ENCODE peak calls at places on chromosomes 4 and X, in four cellular contexts. Q is H1, E is HepG2, K is GM12878. X is an unnamed sample.

GRCh38 chr4:8559524-8560264 is 20.5 kb upstream of the GPR78 start:
- DNase-seq in E (no peak), Q (no peak), K (no peak), X (no peak)

GRCh38 chr4:122744229-122744628 is 11.7 kb downstream of the BBS12 start:
- DNase-seq in Q (no peak), K (no peak), E (peak; percentile 51), X (no peak)

GRCh38 chr4:127648061-127648460 is 15.3 kb downstream of the INTU start:
- DNase-seq in K (no peak), Q (no peak), E (no peak), X (no peak)

GRCh38 chr4:1235381-1236102 is 13.4 kb downstream of the CTBP1 start:
- DNase-seq in E (no peak), K (no peak), Q (no peak), X (no peak)

GRCh38 chrX:144335402-144335801 is 451.5 kb downstream of the UBE2NL start:
- DNase-seq in Q (no peak), E (no peak), K (no peak), X (no peak)

GRCh38 chrX:88202149-88202548 is 544.9 kb upstream of the CPXCR1 start:
- DNase-seq in K (no peak), E (no peak), Q (no peak), X (no peak)

GRCh38 chrX:139200793-139201192 is 329.7 kb upstream of the F9 start:
- DNase-seq in Q (no peak), E (no peak), K (no peak), X (no peak)

GRCh38 chr4:118221193-118221800 is 131.5 kb downstream of the PRSS12 start:
- DNase-seq in E (no peak), K (no peak), Q (no peak), X (no peak)

GRCh38 chr4:23774932-23775331 is 114.9 kb downstream of the PPARGC1A start:
- DNase-seq in K (no peak), E (no peak), Q (no peak), X (no peak)

GRCh38 chr4:140049024-140049923 is 104.7 kb downstream of the MAML3 start:
- DNase-seq in K (no peak), Q (no peak), E (peak; percentile 2), X (peak; percentile 28)

GRCh38 chr4:96352051-96352517 is 512.2 kb downstream of the PDHA2 start:
- DNase-seq in K (no peak), Q (no peak), E (peak; percentile 0), X (peak; percentile 18)

GRCh38 chrX:153767674-153768055 is 3.6 kb downstream of the PLXNB3 start:
- DNase-seq in Q (no peak), K (no peak), E (no peak), X (no peak)

GRCh38 chr4:109574931-109575804 is 15.1 kb downstream of the MCUB start:
- DNase-seq in K (no peak), E (no peak), Q (no peak), X (no peak)

GRCh38 chrX:107445146-107445545 is 4.3 kb upstream of the FRMPD3 start:
- DNase-seq in K (no peak), Q (no peak), E (no peak), X (no peak)

GRCh38 chrX:72308566-72309296 is 3.0 kb upstream of the CITED1 start:
- DNase-seq in E (peak; percentile 27), Q (no peak), K (no peak), X (peak; percentile 86)

GRCh38 chr4:187387709-187388108 is 607.9 kb upstream of the ZFP42 start:
- DNase-seq in Q (no peak), K (no peak), E (no peak), X (no peak)

GRCh38 chrX:65932173-65933084 is 107.5 kb downstream of the VSIG4 start:
- DNase-seq in Q (no peak), K (no peak), E (peak; percentile 1), X (peak; percentile 15)

GRCh38 chr4:124753941-124754581 is 41.5 kb upstream of the ANKRD50 start:
- DNase-seq in Q (no peak), K (no peak), E (peak; percentile 6), X (no peak)

GRCh38 chr4:111562811-111563210 is 582.4 kb upstream of the FAM241A start:
- DNase-seq in K (no peak), Q (no peak), E (no peak), X (no peak)

GRCh38 chr4:2537011-2537830 is 774 bp downstream of the FAM193A start:
- DNase-seq in K (no peak), E (peak; percentile 44), Q (no peak), X (peak; percentile 40)

GRCh38 chr4:4919926-4920325 is 60.5 kb downstream of the MSX1 start:
- DNase-seq in Q (no peak), E (no peak), K (no peak), X (no peak)

GRCh38 chr4:71266090-71266794 is 72.6 kb upstream of the SLC4A4 start:
- DNase-seq in E (no peak), Q (no peak), K (peak; percentile 21), X (no peak)

GRCh38 chr4:14225683-14226207 is 598.2 kb upstream of the BOD1L1 start:
- DNase-seq in Q (no peak), E (no peak), K (no peak), X (no peak)

GRCh38 chr4:961651-962230 is 11.6 kb downstream of the DGKQ start:
- DNase-seq in E (no peak), K (no peak), Q (no peak), X (no peak)

GRCh38 chr4:109389367-109390118 is 44.1 kb upstream of the SEC24B start:
- DNase-seq in Q (no peak), E (peak; percentile 20), K (peak; percentile 23), X (peak; percentile 30)

GRCh38 chrX:108699368-108699767 is 37.0 kb downstream of the IRS4 start:
- DNase-seq in E (peak; percentile 13), Q (no peak), K (peak; percentile 7), X (peak; percentile 52)

GRCh38 chr4:66000500-66001117 is 330.3 kb upstream of the EPHA5 start:
- DNase-seq in E (no peak), K (no peak), Q (no peak), X (no peak)

GRCh38 chr4:7828011-7828720 is 111.5 kb downstream of the AFAP1 start:
- DNase-seq in Q (no peak), E (no peak), K (no peak), X (no peak)

GRCh38 chr4:122533841-122534240 is 77.3 kb upstream of the IL2 start:
- DNase-seq in E (no peak), Q (no peak), K (no peak), X (peak; percentile 9)

GRCh38 chr4:152206185-152206584 is 329.7 kb downstream of the FBXW7 start:
- DNase-seq in E (no peak), Q (no peak), K (no peak), X (no peak)

GRCh38 chrX:67619253-67619652 is 75.4 kb downstream of the AR start:
- DNase-seq in Q (no peak), K (no peak), E (no peak), X (no peak)

GRCh38 chr4:26787461-26788340 is 72.9 kb upstream of the STIM2 start:
- DNase-seq in K (no peak), Q (peak; percentile 64), E (peak; percentile 32), X (peak; percentile 9)

GRCh38 chrX:119272882-119273806 is 37.1 kb downstream of the PGRMC1 start:
- DNase-seq in K (no peak), E (no peak), Q (peak; percentile 63), X (no peak)

GRCh38 chrX:37685452-37686347 is at the start of gene XK:
- DNase-seq in K (no peak), E (no peak), Q (peak; percentile 23), X (peak; percentile 55)

GRCh38 chr4:85787133-85787532 is 312.2 kb downstream of the ARHGAP24 start:
- DNase-seq in Q (no peak), E (no peak), K (no peak), X (no peak)

GRCh38 chr4:87707279-87707918 is 57.3 kb downstream of the DMP1 start:
- DNase-seq in Q (no peak), E (no peak), K (no peak), X (no peak)
- TF ChIP-seq SP1 in Q (no peak), E (no peak), K (no peak), X (no peak)

DNA sequence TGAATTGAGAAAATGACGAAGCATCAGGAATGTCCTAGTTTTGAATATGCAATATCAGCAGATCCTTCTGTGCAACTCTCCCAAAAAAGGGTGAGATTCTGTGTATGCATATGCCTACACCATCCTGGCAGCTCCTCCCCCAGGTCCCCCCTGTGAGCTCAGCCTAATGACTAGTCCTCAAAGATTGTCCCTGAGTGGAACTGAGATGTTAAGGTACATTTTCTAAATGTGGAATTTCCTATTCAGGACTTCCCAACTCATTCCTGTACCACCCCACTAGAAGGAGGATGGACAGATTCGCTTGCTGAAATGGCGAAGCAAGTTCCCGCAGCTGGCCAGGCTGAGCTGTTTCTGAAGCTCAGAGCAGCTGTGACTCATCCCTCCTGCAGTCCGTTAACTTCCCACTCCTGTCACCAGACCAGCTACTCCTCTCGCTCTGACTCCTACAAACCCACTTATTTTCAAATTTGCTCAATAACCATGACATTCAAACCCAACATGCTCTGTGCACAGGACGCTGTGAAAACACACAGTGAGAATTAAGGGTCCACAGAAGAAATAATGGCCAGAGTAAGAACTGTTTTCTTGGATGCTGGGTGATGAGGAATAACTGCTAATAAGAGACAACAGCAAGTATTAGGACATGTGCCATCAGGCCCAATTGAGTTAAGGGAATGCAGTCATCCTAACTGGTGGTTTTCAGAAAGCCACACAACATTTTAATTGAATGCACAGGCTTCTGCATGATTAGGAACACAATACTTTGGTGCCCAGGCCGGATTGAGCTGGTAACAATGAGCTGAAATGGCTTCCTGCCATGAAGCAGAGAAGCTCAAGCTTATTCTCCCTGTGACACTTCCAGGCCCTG is 40.0 kb upstream of the IRF2 start:
- DNase-seq in E (no peak), Q (no peak), K (peak; percentile 94), X (no peak)
- TF ChIP-seq SUZ12 in E (no peak), Q (no peak), K (no peak), X (no peak)

DNA sequence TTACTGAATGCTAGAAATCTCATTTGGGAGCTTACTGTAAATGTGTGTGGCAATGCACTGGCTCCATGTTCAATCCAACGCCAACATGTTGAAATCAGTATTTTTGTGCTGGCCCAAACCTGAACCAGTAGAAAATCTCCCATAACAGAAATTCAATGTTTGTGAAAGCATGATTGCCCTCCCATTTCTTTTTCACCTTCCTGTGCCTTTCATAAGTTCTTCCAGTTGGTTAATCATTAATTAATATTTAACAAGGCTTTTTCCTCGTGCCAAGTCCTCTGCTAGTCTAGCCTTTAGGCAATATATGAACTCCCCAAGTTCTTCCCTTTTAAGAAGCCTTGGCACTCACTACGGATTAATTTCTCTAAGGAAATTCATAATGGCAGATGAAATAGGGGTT is 1.3 kb upstream of the PLS3 start:
- DNase-seq in Q (no peak), K (no peak), E (peak; percentile 70), X (no peak)
- TF ChIP-seq SP1 in Q (no peak), K (no peak), E (no peak), X (no peak)

GRCh38 chrX:47514553-47515235 is 31.7 kb upstream of the ZNF41 start:
- DNase-seq in K (no peak), Q (no peak), E (no peak), X (no peak)
- TF ChIP-seq SUZ12 in K (no peak), Q (no peak), E (no peak), X (no peak)

GRCh38 chrX:53279296-53280237 is 1.8 kb downstream of the IQSEC2 start:
- DNase-seq in Q (no peak), E (no peak), K (no peak), X (no peak)
- TF ChIP-seq SP1 in Q (no peak), E (no peak), K (no peak), X (no peak)

DNA sequence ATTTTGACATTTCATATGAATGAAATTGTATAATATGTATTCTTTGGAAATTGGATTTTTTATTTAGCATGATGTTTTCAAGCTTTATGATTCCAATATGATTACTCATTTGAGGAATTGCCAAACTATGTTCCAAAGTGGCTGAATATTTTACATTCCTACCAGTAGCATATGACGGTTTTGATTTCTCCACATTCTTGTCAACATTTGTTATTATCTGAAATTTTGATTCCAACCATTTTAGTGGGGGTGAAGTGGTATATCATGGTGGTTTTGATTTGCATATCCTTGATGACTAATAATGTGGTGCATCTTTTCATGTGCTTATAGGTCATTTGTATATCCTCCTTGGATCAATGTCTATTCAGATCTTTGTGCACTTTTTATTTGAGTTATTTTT is 2.6 kb upstream of the BEX1 start:
- DNase-seq in E (no peak), K (no peak), Q (no peak), X (no peak)
- TF ChIP-seq SUZ12 in E (no peak), K (no peak), Q (no peak), X (no peak)

X was measured in HEK293T.